ENCODE peak calls at places on chromosomes 3 and 15, in eight cellular contexts. W is NCI-H1105 treated with DMSO at 0.1 percent for 48 hours; N is activated CD8-positive, alpha-beta memory T cell treated with anti-CD3 and anti-CD28 coated beads for 24 hours; O is epithelial cell of esophagus; T is left ventricle myocardium superior; Z is progenitor cell of endocrine pancreas; K is stimulated activated CD4-positive, alpha-beta T cell treated with anti-CD3 and anti-CD28 coated beads, Interleukin-4, amount 100 ng/mL, for 24 hours; Q is myocyte. I is an unnamed sample.

GRCh38 chr15:38652998-38653397 is 88.4 kb upstream of the RASGRP1 start:
- DNase-seq in W (no peak), N (peak), O (no peak), T (no peak), Z (no peak), K (peak), Q (no peak), I (no peak)

GRCh38 chr3:22371592-22372291 is 620.7 kb upstream of the ZNF385D start:
- DNase-seq in W (no peak), N (no peak), O (no peak), T (peak), Z (no peak), K (no peak), Q (no peak), I (no peak)

GRCh38 chr3:170040283-170040907 is 2.6 kb downstream of the GPR160 start:
- DNase-seq in W (peak), N (no peak), O (peak), T (no peak), Z (no peak), K (no peak), Q (no peak), I (no peak)

GRCh38 chr15:100266166-100266565 is 75.6 kb downstream of the ADAMTS17 start:
- DNase-seq in W (no peak), N (peak), O (no peak), T (no peak), Z (no peak), K (no peak), Q (no peak), I (no peak)

GRCh38 chr3:74631341-74631740 is 16.9 kb upstream of the CNTN3 start:
- DNase-seq in W (no peak), N (no peak), O (no peak), T (no peak), Z (no peak), K (no peak), Q (no peak), I (no peak)

GRCh38 chr15:66095871-66096710 is 157.5 kb downstream of the MEGF11 start:
- DNase-seq in W (no peak), N (no peak), O (no peak), T (no peak), Z (no peak), K (no peak), Q (peak), I (no peak)

GRCh38 chr3:189262746-189263145 is 91.0 kb downstream of the TPRG1 start:
- DNase-seq in W (peak), N (no peak), O (no peak), T (peak), Z (no peak), K (no peak), Q (peak), I (no peak)

GRCh38 chr3:179603831-179604230 is 607 bp downstream of the MRPL47 start:
- DNase-seq in W (no peak), N (no peak), O (no peak), T (no peak), Z (no peak), K (no peak), Q (no peak), I (no peak)

GRCh38 chr3:127275287-127275781 is 12.5 kb downstream of the PRR20G start:
- DNase-seq in W (no peak), N (no peak), O (peak), T (no peak), Z (no peak), K (no peak), Q (peak), I (no peak)

GRCh38 chr15:35550957-35551356 is 5.0 kb upstream of the DPH6 start:
- DNase-seq in W (no peak), N (no peak), O (no peak), T (no peak), Z (no peak), K (no peak), Q (no peak), I (no peak)

GRCh38 chr15:77464129-77464865 is 43.6 kb downstream of the HMG20A start:
- DNase-seq in W (no peak), N (no peak), O (peak), T (no peak), Z (no peak), K (no peak), Q (no peak), I (no peak)

GRCh38 chr15:37053070-37053653 is 47.2 kb downstream of the MEIS2 start:
- DNase-seq in W (no peak), N (no peak), O (no peak), T (no peak), Z (no peak), K (no peak), Q (no peak), I (no peak)

GRCh38 chr3:150535204-150535603 is 11.1 kb downstream of the SERP1 start:
- DNase-seq in W (no peak), N (no peak), O (no peak), T (no peak), Z (no peak), K (no peak), Q (no peak), I (no peak)

GRCh38 chr15:52710050-52710709 is 31.0 kb upstream of the ATOSA start:
- DNase-seq in W (no peak), N (no peak), O (peak), T (no peak), Z (no peak), K (no peak), Q (no peak), I (no peak)

GRCh38 chr3:47854720-47855455 is 52.0 kb downstream of the DHX30 start:
- DNase-seq in W (no peak), N (no peak), O (no peak), T (no peak), Z (no peak), K (no peak), Q (no peak), I (no peak)

GRCh38 chr3:28850186-28850585 is 430.7 kb upstream of the RBMS3 start:
- DNase-seq in W (no peak), N (no peak), O (no peak), T (no peak), Z (no peak), K (no peak), Q (peak), I (no peak)

GRCh38 chr15:67180514-67181191 is 73.8 kb downstream of the AAGAB start:
- DNase-seq in W (no peak), N (no peak), O (no peak), T (no peak), Z (no peak), K (no peak), Q (no peak), I (no peak)

GRCh38 chr3:105527538-105527937 is 160.8 kb downstream of the ALCAM start:
- DNase-seq in W (peak), N (no peak), O (peak), T (no peak), Z (no peak), K (no peak), Q (no peak), I (no peak)

GRCh38 chr3:162217603-162218002 is 721.0 kb downstream of the OTOL1 start:
- DNase-seq in W (no peak), N (no peak), O (no peak), T (no peak), Z (no peak), K (no peak), Q (peak), I (no peak)

GRCh38 chr3:40387001-40387894 is at the start of gene ENTPD3:
- DNase-seq in W (peak), N (peak), O (peak), T (peak), Z (peak), K (peak), Q (no peak), I (peak)